ENCODE peak calls at places on chromosomes 4 and X, in ten cellular contexts. One of them, this sample, is unnamed.
A peak's percentile ranks its signal among the peaks of the same experiment; 100 is the strongest.

GRCh38 chr4:111945014-111945413 is 200.2 kb upstream of the FAM241A start:
- DNase-seq in cardiac muscle cell: peak; percentile 67
- DNase-seq in right lobe of liver: no peak
- DNase-seq in K562: no peak
- DNase-seq in esophagus squamous epithelium: no peak
- DNase-seq in HCT116: no peak
- DNase-seq in body of pancreas: no peak
- DNase-seq in fibroblast of lung: peak; percentile 9
- DNase-seq in upper lobe of right lung: no peak
- DNase-seq in CD4-positive, CD25-positive, alpha-beta regulatory T cell: no peak
- DNase-seq in this sample: no peak

GRCh38 chr4:154465085-154465484 is 26.5 kb downstream of the DCHS2 start:
- DNase-seq in cardiac muscle cell: no peak
- DNase-seq in right lobe of liver: no peak
- DNase-seq in K562: peak; percentile 46
- DNase-seq in esophagus squamous epithelium: no peak
- DNase-seq in HCT116: no peak
- DNase-seq in body of pancreas: no peak
- DNase-seq in fibroblast of lung: peak; percentile 11
- DNase-seq in upper lobe of right lung: no peak
- DNase-seq in CD4-positive, CD25-positive, alpha-beta regulatory T cell: no peak
- DNase-seq in this sample: no peak

GRCh38 chr4:121980643-121981042 is 28.8 kb upstream of the TRPC3 start:
- DNase-seq in cardiac muscle cell: no peak
- DNase-seq in right lobe of liver: no peak
- DNase-seq in K562: no peak
- DNase-seq in esophagus squamous epithelium: no peak
- DNase-seq in HCT116: no peak
- DNase-seq in body of pancreas: no peak
- DNase-seq in fibroblast of lung: no peak
- DNase-seq in upper lobe of right lung: no peak
- DNase-seq in CD4-positive, CD25-positive, alpha-beta regulatory T cell: no peak
- DNase-seq in this sample: no peak

GRCh38 chrX:148069759-148070503 is 88.8 kb downstream of the FMR1NB start:
- DNase-seq in cardiac muscle cell: no peak
- DNase-seq in right lobe of liver: no peak
- DNase-seq in K562: no peak
- DNase-seq in esophagus squamous epithelium: no peak
- DNase-seq in HCT116: no peak
- DNase-seq in body of pancreas: no peak
- DNase-seq in fibroblast of lung: no peak
- DNase-seq in upper lobe of right lung: no peak
- DNase-seq in CD4-positive, CD25-positive, alpha-beta regulatory T cell: no peak
- DNase-seq in this sample: no peak

GRCh38 chr4:134126955-134127354 is 74.6 kb downstream of the PABPC4L start:
- DNase-seq in cardiac muscle cell: no peak
- DNase-seq in right lobe of liver: no peak
- DNase-seq in K562: no peak
- DNase-seq in esophagus squamous epithelium: no peak
- DNase-seq in HCT116: no peak
- DNase-seq in body of pancreas: no peak
- DNase-seq in fibroblast of lung: no peak
- DNase-seq in upper lobe of right lung: no peak
- DNase-seq in CD4-positive, CD25-positive, alpha-beta regulatory T cell: no peak
- DNase-seq in this sample: no peak

GRCh38 chrX:116306218-116306617 is 130.2 kb upstream of the SLC6A14 start:
- DNase-seq in cardiac muscle cell: no peak
- DNase-seq in right lobe of liver: no peak
- DNase-seq in K562: no peak
- DNase-seq in esophagus squamous epithelium: no peak
- DNase-seq in HCT116: no peak
- DNase-seq in body of pancreas: no peak
- DNase-seq in fibroblast of lung: no peak
- DNase-seq in upper lobe of right lung: no peak
- DNase-seq in CD4-positive, CD25-positive, alpha-beta regulatory T cell: no peak
- DNase-seq in this sample: no peak

GRCh38 chr4:107737470-107737869 is 17.4 kb upstream of the PAPSS1 start:
- DNase-seq in cardiac muscle cell: no peak
- DNase-seq in right lobe of liver: no peak
- DNase-seq in K562: no peak
- DNase-seq in esophagus squamous epithelium: no peak
- DNase-seq in HCT116: no peak
- DNase-seq in body of pancreas: no peak
- DNase-seq in fibroblast of lung: no peak
- DNase-seq in upper lobe of right lung: no peak
- DNase-seq in CD4-positive, CD25-positive, alpha-beta regulatory T cell: no peak
- DNase-seq in this sample: no peak

GRCh38 chrX:140709421-140709846 is at the start of gene LINC00632:
- DNase-seq in cardiac muscle cell: no peak
- DNase-seq in right lobe of liver: no peak
- DNase-seq in K562: no peak
- DNase-seq in esophagus squamous epithelium: no peak
- DNase-seq in HCT116: no peak
- DNase-seq in body of pancreas: no peak
- DNase-seq in fibroblast of lung: no peak
- DNase-seq in upper lobe of right lung: no peak
- DNase-seq in CD4-positive, CD25-positive, alpha-beta regulatory T cell: no peak
- DNase-seq in this sample: no peak

GRCh38 chrX:22629105-22629725 is 356.5 kb downstream of the CBLL2 start:
- DNase-seq in cardiac muscle cell: no peak
- DNase-seq in right lobe of liver: no peak
- DNase-seq in K562: no peak
- DNase-seq in esophagus squamous epithelium: no peak
- DNase-seq in HCT116: no peak
- DNase-seq in body of pancreas: no peak
- DNase-seq in fibroblast of lung: peak; percentile 82
- DNase-seq in upper lobe of right lung: no peak
- DNase-seq in CD4-positive, CD25-positive, alpha-beta regulatory T cell: no peak
- DNase-seq in this sample: no peak

GRCh38 chrX:35847736-35848135 is 49.6 kb downstream of the MAGEB16 start:
- DNase-seq in cardiac muscle cell: no peak
- DNase-seq in right lobe of liver: no peak
- DNase-seq in K562: no peak
- DNase-seq in esophagus squamous epithelium: no peak
- DNase-seq in HCT116: no peak
- DNase-seq in body of pancreas: no peak
- DNase-seq in fibroblast of lung: no peak
- DNase-seq in upper lobe of right lung: no peak
- DNase-seq in CD4-positive, CD25-positive, alpha-beta regulatory T cell: no peak
- DNase-seq in this sample: no peak

GRCh38 chrX:117538441-117539418 is 577.9 kb downstream of the KLHL13 start:
- DNase-seq in cardiac muscle cell: no peak
- DNase-seq in right lobe of liver: no peak
- DNase-seq in K562: no peak
- DNase-seq in esophagus squamous epithelium: no peak
- DNase-seq in HCT116: no peak
- DNase-seq in body of pancreas: peak; percentile 56
- DNase-seq in fibroblast of lung: no peak
- DNase-seq in upper lobe of right lung: no peak
- DNase-seq in CD4-positive, CD25-positive, alpha-beta regulatory T cell: no peak
- DNase-seq in this sample: no peak

GRCh38 chr4:155405059-155405458 is 28.3 kb upstream of the MAP9 start:
- DNase-seq in cardiac muscle cell: no peak
- DNase-seq in right lobe of liver: no peak
- DNase-seq in K562: no peak
- DNase-seq in esophagus squamous epithelium: no peak
- DNase-seq in HCT116: no peak
- DNase-seq in body of pancreas: no peak
- DNase-seq in fibroblast of lung: no peak
- DNase-seq in upper lobe of right lung: no peak
- DNase-seq in CD4-positive, CD25-positive, alpha-beta regulatory T cell: no peak
- DNase-seq in this sample: no peak

GRCh38 chr4:101339332-101339731 is 8.0 kb downstream of the PPP3CA start:
- DNase-seq in cardiac muscle cell: no peak
- DNase-seq in right lobe of liver: no peak
- DNase-seq in K562: no peak
- DNase-seq in esophagus squamous epithelium: no peak
- DNase-seq in HCT116: no peak
- DNase-seq in body of pancreas: no peak
- DNase-seq in fibroblast of lung: no peak
- DNase-seq in upper lobe of right lung: no peak
- DNase-seq in CD4-positive, CD25-positive, alpha-beta regulatory T cell: no peak
- DNase-seq in this sample: no peak

GRCh38 chrX:129360175-129360574 is 163.1 kb downstream of the SMARCA1 start:
- DNase-seq in cardiac muscle cell: peak; percentile 61
- DNase-seq in right lobe of liver: peak; percentile 19
- DNase-seq in K562: peak; percentile 22
- DNase-seq in esophagus squamous epithelium: no peak
- DNase-seq in HCT116: peak; percentile 33
- DNase-seq in body of pancreas: peak; percentile 19
- DNase-seq in fibroblast of lung: peak; percentile 34
- DNase-seq in upper lobe of right lung: no peak
- DNase-seq in CD4-positive, CD25-positive, alpha-beta regulatory T cell: peak; percentile 1
- DNase-seq in this sample: peak; percentile 20

DNA sequence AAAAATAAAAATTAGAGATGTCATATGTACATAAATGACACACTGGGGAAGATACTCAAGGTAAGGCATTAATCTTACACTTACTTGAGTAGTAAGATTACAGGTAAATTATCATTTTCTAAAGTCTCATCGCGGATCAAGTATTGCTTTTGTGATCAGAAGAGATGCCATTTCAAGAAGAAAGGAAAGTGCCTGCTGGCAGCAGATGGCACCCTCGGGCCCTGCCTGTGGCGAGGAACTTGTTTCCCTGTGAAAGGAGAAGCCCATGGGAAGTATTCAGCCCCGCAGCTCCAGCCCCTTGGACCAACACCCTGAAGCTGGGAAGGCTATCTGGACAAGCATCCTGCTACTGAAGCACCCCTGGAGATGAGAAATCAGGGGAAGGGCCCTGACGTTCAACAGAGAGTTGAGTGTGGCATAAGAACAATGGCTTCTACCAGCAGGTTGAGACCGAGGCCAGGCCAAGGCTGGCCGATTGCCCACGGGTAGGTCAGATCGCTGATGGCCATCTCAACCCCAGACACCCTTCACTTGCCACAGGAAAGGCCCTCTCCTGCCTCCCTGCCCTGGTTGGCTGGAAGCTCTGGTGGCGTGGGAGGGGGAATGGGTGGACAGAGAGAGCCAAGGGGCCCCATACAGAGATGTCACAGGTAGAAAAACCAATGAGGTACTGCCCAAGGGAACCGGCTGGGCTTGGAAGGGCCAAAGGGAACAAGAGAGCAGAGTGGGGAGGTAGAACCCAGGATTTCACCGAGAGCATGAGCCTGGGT is 18.8 kb upstream of the MXD4 start:
- DNase-seq in cardiac muscle cell: no peak
- DNase-seq in right lobe of liver: peak; percentile 20
- DNase-seq in K562: no peak
- DNase-seq in esophagus squamous epithelium: no peak
- DNase-seq in HCT116: no peak
- DNase-seq in body of pancreas: no peak
- DNase-seq in fibroblast of lung: no peak
- DNase-seq in upper lobe of right lung: no peak
- DNase-seq in CD4-positive, CD25-positive, alpha-beta regulatory T cell: no peak
- DNase-seq in this sample: no peak
- H3K4me1 ChIP-seq in cardiac muscle cell: no peaks in the 10 kb centered on the region
- H3K4me1 ChIP-seq in right lobe of liver: no peaks in the 10 kb centered on the region
- H3K4me1 ChIP-seq in K562: peaks cover 12% of the 10 kb centered on the region
- H3K4me1 ChIP-seq in esophagus squamous epithelium: no peaks in the 10 kb centered on the region
- H3K4me1 ChIP-seq in HCT116: no peaks in the 10 kb centered on the region
- H3K4me1 ChIP-seq in body of pancreas: no peaks in the 10 kb centered on the region
- H3K4me1 ChIP-seq in fibroblast of lung: peaks cover 7% of the 10 kb centered on the region
- H3K4me1 ChIP-seq in upper lobe of right lung: no peaks in the 10 kb centered on the region
- H3K4me1 ChIP-seq in CD4-positive, CD25-positive, alpha-beta regulatory T cell: peaks cover 35% of the 10 kb centered on the region
- H3K4me1 ChIP-seq in this sample: peaks cover 34% of the 10 kb centered on the region

GRCh38 chrX:149829751-149830191 is 48.0 kb downstream of the MAGEA9 start:
- DNase-seq in cardiac muscle cell: no peak
- DNase-seq in right lobe of liver: no peak
- DNase-seq in K562: no peak
- DNase-seq in esophagus squamous epithelium: no peak
- DNase-seq in HCT116: no peak
- DNase-seq in body of pancreas: no peak
- DNase-seq in fibroblast of lung: peak; percentile 77
- DNase-seq in upper lobe of right lung: no peak
- DNase-seq in CD4-positive, CD25-positive, alpha-beta regulatory T cell: no peak
- DNase-seq in this sample: no peak
- H3K27ac ChIP-seq in cardiac muscle cell: peak overlapping the region; percentile 80
- H3K27ac ChIP-seq in right lobe of liver: no peak overlapping the region
- H3K27ac ChIP-seq in K562: no peak overlapping the region
- H3K27ac ChIP-seq in esophagus squamous epithelium: peak overlapping the region; percentile 82
- H3K27ac ChIP-seq in HCT116: no peak overlapping the region
- H3K27ac ChIP-seq in body of pancreas: no peak overlapping the region
- H3K27ac ChIP-seq in fibroblast of lung: no peak overlapping the region
- H3K27ac ChIP-seq in upper lobe of right lung: no peak overlapping the region
- H3K27ac ChIP-seq in CD4-positive, CD25-positive, alpha-beta regulatory T cell: no peak overlapping the region
- H3K27ac ChIP-seq in this sample: peak overlapping the region; percentile 67

DNA sequence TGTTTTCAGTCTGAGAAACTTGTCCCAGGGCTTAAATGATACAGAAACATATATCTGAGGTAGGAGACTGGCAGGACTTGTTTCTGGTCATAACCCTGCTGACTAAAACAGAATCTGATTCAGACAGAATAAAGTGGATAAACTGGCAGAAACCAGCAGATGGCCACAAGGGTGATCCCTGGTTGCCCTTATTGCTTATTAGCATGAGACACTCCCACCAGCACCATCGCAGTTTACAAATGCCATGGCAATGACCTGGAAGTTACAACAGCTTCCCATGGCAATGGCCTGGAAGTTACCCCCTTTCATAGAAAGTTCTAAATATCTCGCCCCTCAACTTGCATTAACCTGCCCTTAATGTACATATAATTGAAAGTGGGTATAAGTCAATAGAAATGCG is 53.0 kb upstream of the PAGE5 start:
- DNase-seq in cardiac muscle cell: no peak
- DNase-seq in right lobe of liver: no peak
- DNase-seq in K562: no peak
- DNase-seq in esophagus squamous epithelium: no peak
- DNase-seq in HCT116: peak; percentile 16
- DNase-seq in body of pancreas: no peak
- DNase-seq in fibroblast of lung: no peak
- DNase-seq in upper lobe of right lung: no peak
- DNase-seq in CD4-positive, CD25-positive, alpha-beta regulatory T cell: no peak
- DNase-seq in this sample: no peak
- H3K9me3 ChIP-seq in cardiac muscle cell: no peaks in the 10 kb centered on the region
- H3K9me3 ChIP-seq in right lobe of liver: no peaks in the 10 kb centered on the region
- H3K9me3 ChIP-seq in K562: peaks cover 2% of the 10 kb centered on the region
- H3K9me3 ChIP-seq in esophagus squamous epithelium: no peaks in the 10 kb centered on the region
- H3K9me3 ChIP-seq in HCT116: no peaks in the 10 kb centered on the region
- H3K9me3 ChIP-seq in body of pancreas: no peaks in the 10 kb centered on the region
- H3K9me3 ChIP-seq in fibroblast of lung: no peaks in the 10 kb centered on the region
- H3K9me3 ChIP-seq in upper lobe of right lung: no peaks in the 10 kb centered on the region
- H3K9me3 ChIP-seq in CD4-positive, CD25-positive, alpha-beta regulatory T cell: no peaks in the 10 kb centered on the region
- H3K9me3 ChIP-seq in this sample: no peaks in the 10 kb centered on the region

DNA sequence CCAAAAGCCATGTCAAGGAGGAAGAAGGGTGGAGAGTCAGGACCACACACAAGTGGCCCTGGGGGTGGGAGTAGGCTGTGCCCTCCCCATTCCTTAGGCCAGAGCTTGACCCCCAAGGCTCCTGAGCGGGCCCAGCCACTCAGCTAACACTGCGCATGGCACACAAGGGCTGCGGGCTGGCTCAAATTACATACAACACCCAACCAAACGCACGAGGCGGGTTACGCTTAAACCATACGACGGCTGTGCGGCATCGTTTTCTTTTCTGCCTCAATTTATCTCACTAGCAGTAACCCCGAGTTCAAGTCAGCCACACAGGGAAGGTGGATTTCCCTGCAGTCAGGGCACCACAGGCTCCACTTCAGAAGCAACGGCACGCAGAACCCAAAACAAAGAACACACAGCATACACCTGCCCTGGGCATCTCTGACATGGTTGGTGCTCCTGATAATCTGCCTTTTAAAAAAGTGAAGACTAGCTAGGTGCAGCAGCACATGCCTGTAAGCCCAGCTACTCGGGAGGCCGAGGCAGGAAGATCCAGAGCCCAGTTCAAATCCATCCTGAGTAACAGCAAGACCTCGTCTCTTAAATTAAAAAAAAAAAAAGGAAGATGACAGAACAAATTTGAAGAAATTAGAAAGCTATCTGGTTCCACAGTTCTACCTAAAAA is 2.9 kb downstream of the GAK start:
- DNase-seq in cardiac muscle cell: no peak
- DNase-seq in right lobe of liver: no peak
- DNase-seq in K562: no peak
- DNase-seq in esophagus squamous epithelium: no peak
- DNase-seq in HCT116: no peak
- DNase-seq in body of pancreas: no peak
- DNase-seq in fibroblast of lung: no peak
- DNase-seq in upper lobe of right lung: peak; percentile 41
- DNase-seq in CD4-positive, CD25-positive, alpha-beta regulatory T cell: no peak
- DNase-seq in this sample: no peak
- H3K4me1 ChIP-seq in cardiac muscle cell: peaks cover 25% of the 10 kb centered on the region
- H3K4me1 ChIP-seq in right lobe of liver: no peaks in the 10 kb centered on the region
- H3K4me1 ChIP-seq in K562: peaks cover 33% of the 10 kb centered on the region
- H3K4me1 ChIP-seq in esophagus squamous epithelium: peaks cover 30% of the 10 kb centered on the region
- H3K4me1 ChIP-seq in HCT116: peaks cover 6% of the 10 kb centered on the region
- H3K4me1 ChIP-seq in body of pancreas: peaks cover 53% of the 10 kb centered on the region
- H3K4me1 ChIP-seq in fibroblast of lung: peaks cover 4% of the 10 kb centered on the region
- H3K4me1 ChIP-seq in upper lobe of right lung: peaks cover 30% of the 10 kb centered on the region
- H3K4me1 ChIP-seq in CD4-positive, CD25-positive, alpha-beta regulatory T cell: peaks cover 56% of the 10 kb centered on the region
- H3K4me1 ChIP-seq in this sample: peaks cover 46% of the 10 kb centered on the region